ENCODE peak calls at places on chromosomes 3 and 15, in eight cellular contexts. One of them, this sample, is unnamed.

GRCh38 chr15:73190189-73190601 is 137.9 kb downstream of the NEO1 start:
- DNase-seq in lower lobe of right lung: no peak
- DNase-seq in NCI-H1694: no peak
- DNase-seq in anterior cingulate cortex: no peak
- DNase-seq in GM23338: no peak
- DNase-seq in dermis blood vessel endothelial cell: no peak
- DNase-seq in endothelial cell of umbilical vein: no peak
- DNase-seq in stimulated activated CD4-positive, alpha-beta T cell treated with anti-CD3 and anti-CD28 coated beads, Interleukin-12 subunit alpha, Interleukin-12 subunit beta, amount 100 ng/mL, for 4 hours: no peak
- DNase-seq in this sample: no peak

GRCh38 chr3:151213881-151214280 is 10.9 kb upstream of the GPR171 start:
- DNase-seq in lower lobe of right lung: no peak
- DNase-seq in NCI-H1694: no peak
- DNase-seq in anterior cingulate cortex: no peak
- DNase-seq in GM23338: no peak
- DNase-seq in dermis blood vessel endothelial cell: no peak
- DNase-seq in endothelial cell of umbilical vein: no peak
- DNase-seq in stimulated activated CD4-positive, alpha-beta T cell treated with anti-CD3 and anti-CD28 coated beads, Interleukin-12 subunit alpha, Interleukin-12 subunit beta, amount 100 ng/mL, for 4 hours: no peak
- DNase-seq in this sample: no peak

GRCh38 chr3:56086355-56086754 is 381.9 kb downstream of the ERC2 start:
- DNase-seq in lower lobe of right lung: no peak
- DNase-seq in NCI-H1694: no peak
- DNase-seq in anterior cingulate cortex: no peak
- DNase-seq in GM23338: no peak
- DNase-seq in dermis blood vessel endothelial cell: no peak
- DNase-seq in endothelial cell of umbilical vein: no peak
- DNase-seq in stimulated activated CD4-positive, alpha-beta T cell treated with anti-CD3 and anti-CD28 coated beads, Interleukin-12 subunit alpha, Interleukin-12 subunit beta, amount 100 ng/mL, for 4 hours: no peak
- DNase-seq in this sample: no peak

GRCh38 chr15:35173444-35174118 is 88.5 kb upstream of the NANOGP8 start:
- DNase-seq in lower lobe of right lung: no peak
- DNase-seq in NCI-H1694: no peak
- DNase-seq in anterior cingulate cortex: no peak
- DNase-seq in GM23338: no peak
- DNase-seq in dermis blood vessel endothelial cell: no peak
- DNase-seq in endothelial cell of umbilical vein: no peak
- DNase-seq in stimulated activated CD4-positive, alpha-beta T cell treated with anti-CD3 and anti-CD28 coated beads, Interleukin-12 subunit alpha, Interleukin-12 subunit beta, amount 100 ng/mL, for 4 hours: no peak
- DNase-seq in this sample: no peak

GRCh38 chr15:44084171-44084570 is 110.9 kb downstream of the FRMD5 start:
- DNase-seq in lower lobe of right lung: no peak
- DNase-seq in NCI-H1694: no peak
- DNase-seq in anterior cingulate cortex: no peak
- DNase-seq in GM23338: no peak
- DNase-seq in dermis blood vessel endothelial cell: peak; percentile 23
- DNase-seq in endothelial cell of umbilical vein: peak; percentile 58
- DNase-seq in stimulated activated CD4-positive, alpha-beta T cell treated with anti-CD3 and anti-CD28 coated beads, Interleukin-12 subunit alpha, Interleukin-12 subunit beta, amount 100 ng/mL, for 4 hours: no peak
- DNase-seq in this sample: no peak

GRCh38 chr15:68608206-68608843 is 29.5 kb downstream of the CORO2B start:
- DNase-seq in lower lobe of right lung: no peak
- DNase-seq in NCI-H1694: no peak
- DNase-seq in anterior cingulate cortex: peak; percentile 44
- DNase-seq in GM23338: peak; percentile 62
- DNase-seq in dermis blood vessel endothelial cell: peak; percentile 57
- DNase-seq in endothelial cell of umbilical vein: peak; percentile 56
- DNase-seq in stimulated activated CD4-positive, alpha-beta T cell treated with anti-CD3 and anti-CD28 coated beads, Interleukin-12 subunit alpha, Interleukin-12 subunit beta, amount 100 ng/mL, for 4 hours: no peak
- DNase-seq in this sample: no peak

GRCh38 chr15:40081691-40082194 is 26.9 kb downstream of the BMF start:
- DNase-seq in lower lobe of right lung: peak; percentile 65
- DNase-seq in NCI-H1694: no peak
- DNase-seq in anterior cingulate cortex: peak; percentile 50
- DNase-seq in GM23338: peak; percentile 83
- DNase-seq in dermis blood vessel endothelial cell: peak; percentile 92
- DNase-seq in endothelial cell of umbilical vein: peak; percentile 92
- DNase-seq in stimulated activated CD4-positive, alpha-beta T cell treated with anti-CD3 and anti-CD28 coated beads, Interleukin-12 subunit alpha, Interleukin-12 subunit beta, amount 100 ng/mL, for 4 hours: no peak
- DNase-seq in this sample: peak; percentile 55

GRCh38 chr3:146161725-146162047 is 702 bp upstream of the PLOD2 start:
- DNase-seq in lower lobe of right lung: no peak
- DNase-seq in NCI-H1694: no peak
- DNase-seq in anterior cingulate cortex: no peak
- DNase-seq in GM23338: peak; percentile 34
- DNase-seq in dermis blood vessel endothelial cell: peak; percentile 72
- DNase-seq in endothelial cell of umbilical vein: peak; percentile 79
- DNase-seq in stimulated activated CD4-positive, alpha-beta T cell treated with anti-CD3 and anti-CD28 coated beads, Interleukin-12 subunit alpha, Interleukin-12 subunit beta, amount 100 ng/mL, for 4 hours: no peak
- DNase-seq in this sample: no peak

This sample was measured in progenitor cell of endocrine pancreas.